ENCODE peak calls at places on chromosomes 1 and 21, in nine cellular contexts. One of them, this sample, is unnamed.

GRCh38 chr1:6358757-6359567 is 34.6 kb downstream of the ACOT7 start:
- DNase-seq in BE2C: peak; percentile 38
- DNase-seq in tibial nerve: no peak
- DNase-seq in astrocyte of the spinal cord: peak; percentile 69
- DNase-seq in upper lobe of right lung: no peak
- DNase-seq in astrocyte of the cerebellum: peak; percentile 38
- DNase-seq in lower lobe of right lung: peak; percentile 68
- DNase-seq in fibroblast of the aortic adventitia: peak; percentile 68
- DNase-seq in CD4-positive, alpha-beta T cell: peak; percentile 45
- DNase-seq in this sample: no peak

GRCh38 chr1:179953974-179954493 is 576 bp upstream of the CEP350 start:
- DNase-seq in fibroblast of the aortic adventitia: peak; percentile 69
- DNase-seq in tibial nerve: no peak
- DNase-seq in BE2C: peak; percentile 23
- DNase-seq in upper lobe of right lung: no peak
- DNase-seq in lower lobe of right lung: no peak
- DNase-seq in astrocyte of the cerebellum: no peak
- DNase-seq in CD4-positive, alpha-beta T cell: no peak
- DNase-seq in astrocyte of the spinal cord: no peak
- DNase-seq in this sample: no peak

GRCh38 chr1:194028002-194028401 is 841.6 kb upstream of the B3GALT2 start:
- DNase-seq in lower lobe of right lung: no peak
- DNase-seq in tibial nerve: no peak
- DNase-seq in astrocyte of the spinal cord: no peak
- DNase-seq in BE2C: no peak
- DNase-seq in fibroblast of the aortic adventitia: no peak
- DNase-seq in astrocyte of the cerebellum: no peak
- DNase-seq in CD4-positive, alpha-beta T cell: no peak
- DNase-seq in upper lobe of right lung: no peak
- DNase-seq in this sample: no peak

GRCh38 chr1:214476958-214477870 is 74.2 kb downstream of the PTPN14 start:
- DNase-seq in upper lobe of right lung: no peak
- DNase-seq in fibroblast of the aortic adventitia: peak; percentile 92
- DNase-seq in BE2C: no peak
- DNase-seq in lower lobe of right lung: no peak
- DNase-seq in astrocyte of the cerebellum: peak; percentile 93
- DNase-seq in CD4-positive, alpha-beta T cell: no peak
- DNase-seq in tibial nerve: no peak
- DNase-seq in astrocyte of the spinal cord: peak; percentile 95
- DNase-seq in this sample: no peak

GRCh38 chr21:17602874-17603273 is 9.8 kb downstream of the BTG3 start:
- DNase-seq in astrocyte of the cerebellum: peak; percentile 58
- DNase-seq in lower lobe of right lung: no peak
- DNase-seq in upper lobe of right lung: no peak
- DNase-seq in tibial nerve: no peak
- DNase-seq in CD4-positive, alpha-beta T cell: no peak
- DNase-seq in astrocyte of the spinal cord: peak; percentile 67
- DNase-seq in BE2C: no peak
- DNase-seq in fibroblast of the aortic adventitia: peak; percentile 31
- DNase-seq in this sample: no peak

GRCh38 chr1:207218512-207219352 is 102.7 kb upstream of the CD55 start:
- DNase-seq in tibial nerve: no peak
- DNase-seq in astrocyte of the spinal cord: no peak
- DNase-seq in fibroblast of the aortic adventitia: no peak
- DNase-seq in BE2C: no peak
- DNase-seq in CD4-positive, alpha-beta T cell: no peak
- DNase-seq in lower lobe of right lung: peak; percentile 50
- DNase-seq in astrocyte of the cerebellum: no peak
- DNase-seq in upper lobe of right lung: no peak
- DNase-seq in this sample: no peak

GRCh38 chr1:35568975-35569395 is 4.1 kb upstream of the TFAP2E start:
- DNase-seq in astrocyte of the cerebellum: peak; percentile 48
- DNase-seq in tibial nerve: no peak
- DNase-seq in lower lobe of right lung: peak; percentile 69
- DNase-seq in astrocyte of the spinal cord: peak; percentile 61
- DNase-seq in upper lobe of right lung: peak; percentile 72
- DNase-seq in CD4-positive, alpha-beta T cell: peak; percentile 51
- DNase-seq in fibroblast of the aortic adventitia: peak; percentile 76
- DNase-seq in BE2C: peak; percentile 63
- DNase-seq in this sample: no peak

GRCh38 chr1:56958526-56958925 is 7.3 kb downstream of the C8B start:
- DNase-seq in astrocyte of the spinal cord: no peak
- DNase-seq in tibial nerve: no peak
- DNase-seq in fibroblast of the aortic adventitia: peak; percentile 51
- DNase-seq in BE2C: peak; percentile 76
- DNase-seq in upper lobe of right lung: no peak
- DNase-seq in lower lobe of right lung: no peak
- DNase-seq in CD4-positive, alpha-beta T cell: no peak
- DNase-seq in astrocyte of the cerebellum: no peak
- DNase-seq in this sample: no peak

GRCh38 chr1:45848714-45849113 is 45.3 kb downstream of the MAST2 start:
- DNase-seq in lower lobe of right lung: no peak
- DNase-seq in astrocyte of the spinal cord: no peak
- DNase-seq in tibial nerve: no peak
- DNase-seq in CD4-positive, alpha-beta T cell: no peak
- DNase-seq in BE2C: no peak
- DNase-seq in upper lobe of right lung: no peak
- DNase-seq in fibroblast of the aortic adventitia: no peak
- DNase-seq in astrocyte of the cerebellum: peak; percentile 23
- DNase-seq in this sample: no peak

GRCh38 chr21:17789085-17789484 is 30.1 kb downstream of the C21orf91 start:
- DNase-seq in astrocyte of the cerebellum: no peak
- DNase-seq in astrocyte of the spinal cord: no peak
- DNase-seq in upper lobe of right lung: no peak
- DNase-seq in fibroblast of the aortic adventitia: no peak
- DNase-seq in tibial nerve: no peak
- DNase-seq in lower lobe of right lung: no peak
- DNase-seq in BE2C: no peak
- DNase-seq in CD4-positive, alpha-beta T cell: no peak
- DNase-seq in this sample: no peak

GRCh38 chr1:119732465-119733168 is 20.9 kb downstream of the PHGDH start:
- DNase-seq in BE2C: no peak
- DNase-seq in CD4-positive, alpha-beta T cell: no peak
- DNase-seq in astrocyte of the cerebellum: no peak
- DNase-seq in fibroblast of the aortic adventitia: no peak
- DNase-seq in tibial nerve: no peak
- DNase-seq in upper lobe of right lung: no peak
- DNase-seq in lower lobe of right lung: no peak
- DNase-seq in astrocyte of the spinal cord: no peak
- DNase-seq in this sample: no peak

GRCh38 chr1:9904571-9904970 is 5.5 kb downstream of the CTNNBIP1 start:
- DNase-seq in fibroblast of the aortic adventitia: peak; percentile 26
- DNase-seq in upper lobe of right lung: no peak
- DNase-seq in CD4-positive, alpha-beta T cell: no peak
- DNase-seq in BE2C: no peak
- DNase-seq in astrocyte of the spinal cord: no peak
- DNase-seq in tibial nerve: no peak
- DNase-seq in astrocyte of the cerebellum: no peak
- DNase-seq in lower lobe of right lung: no peak
- DNase-seq in this sample: no peak

GRCh38 chr1:224644553-224645154 is 28.5 kb downstream of the CNIH3 start:
- DNase-seq in tibial nerve: no peak
- DNase-seq in astrocyte of the cerebellum: no peak
- DNase-seq in BE2C: peak; percentile 53
- DNase-seq in astrocyte of the spinal cord: peak; percentile 54
- DNase-seq in lower lobe of right lung: no peak
- DNase-seq in fibroblast of the aortic adventitia: peak; percentile 65
- DNase-seq in CD4-positive, alpha-beta T cell: peak; percentile 40
- DNase-seq in upper lobe of right lung: no peak
- DNase-seq in this sample: peak; percentile 18

GRCh38 chr1:54163051-54163450 is 10.3 kb upstream of the CDCP2 start:
- DNase-seq in CD4-positive, alpha-beta T cell: no peak
- DNase-seq in lower lobe of right lung: no peak
- DNase-seq in BE2C: no peak
- DNase-seq in tibial nerve: no peak
- DNase-seq in fibroblast of the aortic adventitia: no peak
- DNase-seq in astrocyte of the spinal cord: no peak
- DNase-seq in upper lobe of right lung: peak; percentile 23
- DNase-seq in astrocyte of the cerebellum: no peak
- DNase-seq in this sample: no peak

GRCh38 chr1:207791290-207791689 is 39.4 kb downstream of the CD46 start:
- DNase-seq in tibial nerve: no peak
- DNase-seq in upper lobe of right lung: no peak
- DNase-seq in fibroblast of the aortic adventitia: no peak
- DNase-seq in lower lobe of right lung: no peak
- DNase-seq in astrocyte of the cerebellum: no peak
- DNase-seq in BE2C: no peak
- DNase-seq in CD4-positive, alpha-beta T cell: no peak
- DNase-seq in astrocyte of the spinal cord: no peak
- DNase-seq in this sample: no peak

GRCh38 chr1:186465956-186466355 is 5.0 kb upstream of the PDC start:
- DNase-seq in tibial nerve: no peak
- DNase-seq in astrocyte of the cerebellum: no peak
- DNase-seq in upper lobe of right lung: no peak
- DNase-seq in CD4-positive, alpha-beta T cell: no peak
- DNase-seq in lower lobe of right lung: no peak
- DNase-seq in BE2C: no peak
- DNase-seq in fibroblast of the aortic adventitia: peak; percentile 10
- DNase-seq in astrocyte of the spinal cord: peak; percentile 19
- DNase-seq in this sample: no peak

DNA sequence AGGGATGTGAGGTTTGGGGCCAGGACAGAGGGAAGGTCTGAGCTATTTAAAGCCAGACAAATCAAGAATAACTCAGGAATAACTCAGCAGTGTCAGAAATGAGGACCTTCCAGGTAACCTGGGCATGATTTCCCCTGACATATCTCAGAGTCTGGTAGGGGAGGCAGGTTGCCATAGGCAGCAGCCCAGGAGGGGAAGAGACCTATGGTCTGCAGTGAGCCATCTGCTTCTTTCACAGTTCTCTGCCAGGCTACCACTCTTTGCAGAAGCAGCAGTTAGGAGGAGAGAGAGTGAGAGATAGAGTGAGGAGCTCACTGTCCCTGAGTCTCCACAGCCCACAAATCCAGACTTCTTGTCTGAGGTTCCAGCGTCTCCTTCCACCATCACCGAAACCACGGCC is 6.3 kb upstream of the VSIG8 start:
- DNase-seq in upper lobe of right lung: no peak
- DNase-seq in lower lobe of right lung: no peak
- DNase-seq in fibroblast of the aortic adventitia: no peak
- DNase-seq in tibial nerve: no peak
- DNase-seq in astrocyte of the cerebellum: no peak
- DNase-seq in CD4-positive, alpha-beta T cell: no peak
- DNase-seq in BE2C: no peak
- DNase-seq in astrocyte of the spinal cord: no peak
- DNase-seq in this sample: no peak
- TF ChIP-seq CTCF in upper lobe of right lung: no peak
- TF ChIP-seq CTCF in lower lobe of right lung: no peak
- TF ChIP-seq CTCF in fibroblast of the aortic adventitia: no peak
- TF ChIP-seq CTCF in tibial nerve: no peak
- TF ChIP-seq CTCF in astrocyte of the cerebellum: no peak
- TF ChIP-seq CTCF in CD4-positive, alpha-beta T cell: no peak
- TF ChIP-seq CTCF in BE2C: no peak
- TF ChIP-seq CTCF in astrocyte of the spinal cord: no peak
- TF ChIP-seq CTCF in this sample: no peak

DNA sequence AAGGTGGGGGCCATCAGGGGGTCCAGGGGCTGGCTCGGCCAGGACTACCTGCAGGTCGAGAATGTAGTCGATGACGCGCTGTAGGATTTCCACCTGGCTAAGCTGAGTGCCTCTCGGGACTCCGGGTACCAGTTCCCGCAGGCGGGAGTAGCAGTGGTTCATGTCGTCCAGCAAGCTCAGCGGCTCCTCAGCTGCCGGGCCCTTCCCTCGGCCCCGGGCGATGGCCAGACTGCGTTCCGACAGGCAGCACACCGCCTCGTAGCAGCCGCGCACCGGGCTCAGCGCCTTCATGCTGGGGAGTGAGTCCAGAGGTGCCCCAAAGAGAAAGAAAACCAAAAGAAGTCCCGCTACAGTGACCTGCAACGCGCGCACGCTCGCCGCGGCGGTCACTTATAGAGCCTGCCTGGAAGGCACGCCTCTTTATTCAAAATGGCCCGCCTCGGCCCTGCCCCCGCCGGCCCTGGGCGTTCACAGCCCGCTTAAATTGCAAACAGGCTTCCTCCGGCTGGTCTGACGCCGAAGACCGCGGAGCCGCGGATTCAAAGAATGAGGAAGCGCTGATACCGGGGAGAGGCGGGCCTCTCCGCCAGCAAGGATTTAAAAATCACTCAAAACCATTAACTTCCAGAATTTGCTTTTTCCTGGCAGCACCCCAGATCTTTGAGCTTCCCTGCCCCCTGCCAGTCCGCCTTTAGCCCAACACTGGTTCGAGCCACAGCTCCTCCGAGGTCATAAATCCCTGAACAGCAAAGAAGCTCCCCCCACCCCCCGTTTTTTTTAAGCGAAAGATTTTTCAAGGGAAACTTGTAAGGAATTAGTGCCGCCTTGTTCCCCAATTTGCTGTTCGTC is at the start of gene ID3:
- DNase-seq in astrocyte of the cerebellum: peak; percentile 96
- DNase-seq in tibial nerve: peak; percentile 97
- DNase-seq in fibroblast of the aortic adventitia: peak; percentile 99
- DNase-seq in upper lobe of right lung: peak; percentile 99
- DNase-seq in lower lobe of right lung: peak; percentile 99
- DNase-seq in BE2C: peak; percentile 90
- DNase-seq in CD4-positive, alpha-beta T cell: peak; percentile 89
- DNase-seq in astrocyte of the spinal cord: peak; percentile 100
- DNase-seq in this sample: peak; percentile 90
- TF ChIP-seq CTCF in astrocyte of the cerebellum: no peak
- TF ChIP-seq CTCF in tibial nerve: no peak
- TF ChIP-seq CTCF in fibroblast of the aortic adventitia: no peak
- TF ChIP-seq CTCF in upper lobe of right lung: no peak
- TF ChIP-seq CTCF in lower lobe of right lung: no peak
- TF ChIP-seq CTCF in BE2C: no peak
- TF ChIP-seq CTCF in CD4-positive, alpha-beta T cell: no peak
- TF ChIP-seq CTCF in astrocyte of the spinal cord: no peak
- TF ChIP-seq CTCF in this sample: no peak

DNA sequence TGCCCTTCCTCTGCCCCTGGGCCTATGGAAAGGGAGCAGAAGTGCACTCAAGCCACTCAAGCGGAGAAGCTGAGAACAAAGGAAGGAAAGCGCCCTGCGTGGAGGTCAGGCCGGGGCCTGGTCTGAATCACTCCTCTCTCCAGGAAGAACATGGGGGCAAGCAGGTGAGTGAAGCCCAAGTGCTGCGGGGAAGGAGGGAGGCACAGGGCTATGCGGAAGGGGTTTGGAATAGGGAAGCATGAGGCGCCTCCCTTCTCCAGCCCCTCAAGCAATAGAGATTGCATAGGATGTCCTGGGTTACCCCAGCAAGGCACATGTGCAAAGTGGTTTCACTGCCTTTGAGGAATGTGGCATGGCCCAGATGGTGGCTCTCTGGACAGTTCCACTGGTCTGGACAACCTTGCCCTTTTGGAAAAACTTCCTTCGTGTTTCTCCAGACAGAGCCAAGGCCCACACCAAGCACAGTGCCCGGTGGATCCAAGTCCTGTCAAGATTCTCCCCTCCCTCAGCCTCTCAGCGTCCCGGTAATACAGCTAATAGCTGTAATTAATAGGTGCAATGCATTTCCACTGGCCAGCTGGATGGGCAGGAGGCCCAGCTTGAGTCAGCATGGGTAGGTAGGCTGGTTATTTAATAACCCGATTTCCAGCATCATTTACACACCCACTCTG is 13.7 kb downstream of the BLACAT1 start:
- DNase-seq in fibroblast of the aortic adventitia: no peak
- DNase-seq in lower lobe of right lung: peak; percentile 62
- DNase-seq in astrocyte of the spinal cord: no peak
- DNase-seq in astrocyte of the cerebellum: no peak
- DNase-seq in BE2C: no peak
- DNase-seq in CD4-positive, alpha-beta T cell: no peak
- DNase-seq in tibial nerve: no peak
- DNase-seq in upper lobe of right lung: peak; percentile 68
- DNase-seq in this sample: no peak
- TF ChIP-seq CTCF in fibroblast of the aortic adventitia: no peak
- TF ChIP-seq CTCF in lower lobe of right lung: no peak
- TF ChIP-seq CTCF in astrocyte of the spinal cord: no peak
- TF ChIP-seq CTCF in astrocyte of the cerebellum: no peak
- TF ChIP-seq CTCF in BE2C: no peak
- TF ChIP-seq CTCF in CD4-positive, alpha-beta T cell: no peak
- TF ChIP-seq CTCF in tibial nerve: no peak
- TF ChIP-seq CTCF in upper lobe of right lung: no peak
- TF ChIP-seq CTCF in this sample: no peak

GRCh38 chr1:86515597-86515996 is 31.3 kb upstream of the CLCA4 start:
- DNase-seq in upper lobe of right lung: no peak
- DNase-seq in tibial nerve: no peak
- DNase-seq in astrocyte of the cerebellum: no peak
- DNase-seq in CD4-positive, alpha-beta T cell: no peak
- DNase-seq in lower lobe of right lung: no peak
- DNase-seq in BE2C: no peak
- DNase-seq in astrocyte of the spinal cord: no peak
- DNase-seq in fibroblast of the aortic adventitia: peak; percentile 23
- DNase-seq in this sample: no peak
- TF ChIP-seq CTCF in upper lobe of right lung: peak; percentile 36
- TF ChIP-seq CTCF in tibial nerve: no peak
- TF ChIP-seq CTCF in astrocyte of the cerebellum: peak; percentile 39
- TF ChIP-seq CTCF in CD4-positive, alpha-beta T cell: no peak
- TF ChIP-seq CTCF in lower lobe of right lung: peak; percentile 44
- TF ChIP-seq CTCF in BE2C: peak; percentile 44
- TF ChIP-seq CTCF in astrocyte of the spinal cord: peak; percentile 25
- TF ChIP-seq CTCF in fibroblast of the aortic adventitia: peak; percentile 43
- TF ChIP-seq CTCF in this sample: no peak

This sample was measured in activated B cell treated with CpG ODN at 0.5 μM for 24 hours.